ENCODE peak calls at places on chromosome 6, in four cellular contexts. C, O, P and X are unnamed samples.
A peak's percentile ranks its signal among the peaks of the same experiment; 100 is the strongest.

GRCh38 chr6:22227824-22228610 is 68.8 kb downstream of the PRL start:
- DNase-seq in C (peak; percentile 57), O (no peak), P (no peak), X (no peak)

GRCh38 chr6:128657181-128657580 is 136.8 kb upstream of the PTPRK start:
- DNase-seq in C (no peak), O (no peak), P (no peak), X (no peak)

GRCh38 chr6:93779086-93779858 is 359.9 kb upstream of the EPHA7 start:
- DNase-seq in C (peak; percentile 66), O (peak; percentile 8), P (peak; percentile 69), X (no peak)

GRCh38 chr6:43705996-43706395 is 18.4 kb upstream of the MRPS18A start:
- DNase-seq in C (peak; percentile 55), O (no peak), P (no peak), X (no peak)

GRCh38 chr6:76264466-76264865 is 192.0 kb upstream of the IMPG1 start:
- DNase-seq in C (no peak), O (no peak), P (no peak), X (no peak)

GRCh38 chr6:125888989-125889656 is 67.4 kb upstream of the HINT3 start:
- DNase-seq in C (peak; percentile 60), O (no peak), P (peak; percentile 54), X (peak; percentile 64)

GRCh38 chr6:166470029-166470862 is 87.5 kb upstream of the MPC1 start:
- DNase-seq in C (no peak), O (no peak), P (no peak), X (no peak)

GRCh38 chr6:143744593-143745151 is 66.9 kb downstream of the PHACTR2 start:
- DNase-seq in C (no peak), O (no peak), P (no peak), X (peak; percentile 85)

GRCh38 chr6:124007266-124007665 is 203.6 kb downstream of the NKAIN2 start:
- DNase-seq in C (no peak), O (no peak), P (no peak), X (no peak)

GRCh38 chr6:50591135-50591534 is 122.2 kb upstream of the TFAP2D start:
- DNase-seq in C (no peak), O (no peak), P (no peak), X (no peak)

GRCh38 chr6:89411269-89412070 is 603 bp downstream of the RRAGD start:
- DNase-seq in C (no peak), O (peak; percentile 44), P (no peak), X (no peak)

GRCh38 chr6:3325210-3325609 is 66.5 kb downstream of the PSMG4 start:
- DNase-seq in C (peak; percentile 72), O (no peak), P (no peak), X (no peak)

GRCh38 chr6:44062771-44063560 is 64.3 kb downstream of the MRPL14 start:
- DNase-seq in C (peak; percentile 49), O (no peak), P (no peak), X (no peak)

GRCh38 chr6:111950661-111951426 is 77.6 kb upstream of the FYN start:
- DNase-seq in C (peak; percentile 47), O (peak; percentile 94), P (no peak), X (no peak)

GRCh38 chr6:34063641-34064040 is 82.2 kb downstream of the GRM4 start:
- DNase-seq in C (no peak), O (no peak), P (no peak), X (no peak)

GRCh38 chr6:168837231-168837903 is 396.4 kb downstream of the SMOC2 start:
- DNase-seq in C (no peak), O (no peak), P (no peak), X (no peak)

GRCh38 chr6:106546322-106547052 is 82.8 kb downstream of the RTN4IP1 start:
- DNase-seq in C (peak; percentile 76), O (no peak), P (peak; percentile 56), X (peak; percentile 36)